ENCODE peak calls at places on chromosome 13, in four cellular contexts. One of them, this sample, is unnamed. For H3K27me3 and H3K4me1, the result is how much of the 10 kb centered on the place peaks cover.

GRCh38 chr13:102598061-102598460 is 1.3 kb downstream of the TPP2 start:
- DNase-seq in colonic mucosa: no peak
- DNase-seq in small intestine: peak
- DNase-seq in tibial nerve: no peak
- DNase-seq in this sample: no peak

GRCh38 chr13:42997381-42997780 is 5.3 kb upstream of the EPSTI1 start:
- DNase-seq in tibial nerve: no peak
- DNase-seq in colonic mucosa: no peak
- DNase-seq in small intestine: no peak
- DNase-seq in this sample: no peak

GRCh38 chr13:91618315-91618714 is 219.9 kb downstream of the GPC5 start:
- DNase-seq in small intestine: no peak
- DNase-seq in colonic mucosa: no peak
- DNase-seq in tibial nerve: no peak
- DNase-seq in this sample: no peak

GRCh38 chr13:109868583-109869311 is 82.4 kb upstream of the IRS2 start:
- DNase-seq in tibial nerve: no peak
- DNase-seq in small intestine: peak
- DNase-seq in colonic mucosa: no peak
- DNase-seq in this sample: no peak

GRCh38 chr13:39816936-39817335 is 161.5 kb downstream of the COG6 start:
- DNase-seq in tibial nerve: no peak
- DNase-seq in colonic mucosa: no peak
- DNase-seq in small intestine: no peak
- DNase-seq in this sample: no peak

GRCh38 chr13:78137404-78138142 is 218.9 kb upstream of the EDNRB start:
- DNase-seq in tibial nerve: peak
- DNase-seq in colonic mucosa: no peak
- DNase-seq in small intestine: peak
- DNase-seq in this sample: no peak

GRCh38 chr13:32031815-32032345 is 306 bp downstream of the FRY start:
- DNase-seq in tibial nerve: no peak
- DNase-seq in small intestine: no peak
- DNase-seq in colonic mucosa: no peak
- DNase-seq in this sample: no peak

GRCh38 chr13:29886446-29886845 is 36.0 kb upstream of the UBL3 start:
- DNase-seq in colonic mucosa: no peak
- DNase-seq in tibial nerve: no peak
- DNase-seq in small intestine: no peak
- DNase-seq in this sample: no peak

GRCh38 chr13:21395953-21396352 is 63.1 kb downstream of the ZDHHC20 start:
- DNase-seq in small intestine: no peak
- DNase-seq in colonic mucosa: no peak
- DNase-seq in tibial nerve: no peak
- DNase-seq in this sample: no peak

GRCh38 chr13:20451397-20451796 is 74.3 kb downstream of the CRYL1 start:
- DNase-seq in small intestine: no peak
- DNase-seq in colonic mucosa: no peak
- DNase-seq in tibial nerve: no peak
- DNase-seq in this sample: no peak

GRCh38 chr13:25905411-25906010 is 146.3 kb downstream of the SHISA2 start:
- DNase-seq in small intestine: no peak
- DNase-seq in colonic mucosa: peak
- DNase-seq in tibial nerve: no peak
- DNase-seq in this sample: no peak

GRCh38 chr13:34360702-34361101 is 542.8 kb downstream of the RFC3 start:
- DNase-seq in colonic mucosa: no peak
- DNase-seq in tibial nerve: no peak
- DNase-seq in small intestine: no peak
- DNase-seq in this sample: no peak

GRCh38 chr13:42769650-42770049 is 11.7 kb upstream of the FAM216B start:
- DNase-seq in colonic mucosa: no peak
- DNase-seq in small intestine: no peak
- DNase-seq in tibial nerve: no peak
- DNase-seq in this sample: no peak

GRCh38 chr13:49443327-49443688 is 556 bp downstream of the CAB39L start:
- DNase-seq in small intestine: no peak
- DNase-seq in colonic mucosa: no peak
- DNase-seq in tibial nerve: no peak
- DNase-seq in this sample: no peak

GRCh38 chr13:49044849-49045248 is 69.1 kb downstream of the FNDC3A start:
- DNase-seq in small intestine: no peak
- DNase-seq in tibial nerve: no peak
- DNase-seq in colonic mucosa: no peak
- DNase-seq in this sample: no peak

GRCh38 chr13:32581177-32581786 is 5.0 kb upstream of the PDS5B start:
- DNase-seq in colonic mucosa: no peak
- DNase-seq in small intestine: peak
- DNase-seq in tibial nerve: no peak
- DNase-seq in this sample: no peak

GRCh38 chr13:105048685-105049084 is 1486.8 kb downstream of the EFNB2 start:
- DNase-seq in colonic mucosa: no peak
- DNase-seq in tibial nerve: no peak
- DNase-seq in small intestine: no peak
- DNase-seq in this sample: no peak

GRCh38 chr13:55244991-55245644 is 1895.6 kb upstream of the PRR20A start:
- DNase-seq in tibial nerve: no peak
- DNase-seq in small intestine: no peak
- DNase-seq in colonic mucosa: no peak
- DNase-seq in this sample: no peak

GRCh38 chr13:45907501-45907900 is 55.9 kb upstream of the SIAH3 start:
- DNase-seq in tibial nerve: no peak
- DNase-seq in small intestine: no peak
- DNase-seq in colonic mucosa: no peak
- DNase-seq in this sample: no peak

GRCh38 chr13:57507752-57508463 is 123.6 kb upstream of the PCDH17 start:
- DNase-seq in small intestine: no peak
- DNase-seq in colonic mucosa: no peak
- DNase-seq in tibial nerve: no peak
- DNase-seq in this sample: no peak

GRCh38 chr13:94726425-94726824 is 14.1 kb upstream of the SOX21 start:
- DNase-seq in colonic mucosa: no peak
- DNase-seq in small intestine: no peak
- DNase-seq in tibial nerve: no peak
- DNase-seq in this sample: no peak

GRCh38 chr13:33078268-33078667 is 62.0 kb downstream of the KL start:
- DNase-seq in colonic mucosa: no peak
- DNase-seq in tibial nerve: no peak
- DNase-seq in small intestine: no peak
- DNase-seq in this sample: no peak

GRCh38 chr13:45356966-45357689 is 16.1 kb upstream of the TPT1 start:
- DNase-seq in colonic mucosa: no peak
- DNase-seq in tibial nerve: no peak
- DNase-seq in small intestine: no peak
- DNase-seq in this sample: no peak

GRCh38 chr13:79749985-79750551 is 269.1 kb downstream of the NDFIP2 start:
- DNase-seq in tibial nerve: peak
- DNase-seq in small intestine: peak
- DNase-seq in colonic mucosa: no peak
- DNase-seq in this sample: no peak

GRCh38 chr13:42307461-42307860 is 35.5 kb downstream of the AKAP11 start:
- DNase-seq in tibial nerve: no peak
- DNase-seq in colonic mucosa: no peak
- DNase-seq in small intestine: no peak
- DNase-seq in this sample: no peak

GRCh38 chr13:87535911-87536310 is 135.3 kb upstream of the SLITRK5 start:
- DNase-seq in colonic mucosa: no peak
- DNase-seq in tibial nerve: no peak
- DNase-seq in small intestine: no peak
- DNase-seq in this sample: no peak

GRCh38 chr13:106599875-106600797 is 32.2 kb upstream of the ARGLU1 start:
- DNase-seq in tibial nerve: peak
- DNase-seq in small intestine: no peak
- DNase-seq in colonic mucosa: peak
- DNase-seq in this sample: no peak

GRCh38 chr13:51525567-51526165 is 58.6 kb upstream of the WDFY2 start:
- DNase-seq in tibial nerve: no peak
- DNase-seq in colonic mucosa: no peak
- DNase-seq in small intestine: no peak
- DNase-seq in this sample: no peak

GRCh38 chr13:20197361-20197834 is 4.7 kb upstream of the GJB2 start:
- DNase-seq in colonic mucosa: no peak
- DNase-seq in small intestine: peak
- DNase-seq in tibial nerve: no peak
- DNase-seq in this sample: no peak

GRCh38 chr13:75393839-75394238 is 88.1 kb downstream of the TBC1D4 start:
- DNase-seq in tibial nerve: no peak
- DNase-seq in small intestine: no peak
- DNase-seq in colonic mucosa: no peak
- DNase-seq in this sample: no peak

GRCh38 chr13:51297556-51297955 is 41.9 kb upstream of the SERPINE3 start:
- DNase-seq in colonic mucosa: no peak
- DNase-seq in tibial nerve: no peak
- DNase-seq in small intestine: no peak
- DNase-seq in this sample: no peak

GRCh38 chr13:76965759-76966421 is 17.6 kb downstream of the ACOD1 start:
- DNase-seq in small intestine: no peak
- DNase-seq in colonic mucosa: peak
- DNase-seq in tibial nerve: peak
- DNase-seq in this sample: no peak

GRCh38 chr13:31314961-31315360 is 115.2 kb downstream of the B3GLCT start:
- DNase-seq in tibial nerve: no peak
- DNase-seq in small intestine: no peak
- DNase-seq in colonic mucosa: no peak
- DNase-seq in this sample: no peak

GRCh38 chr13:97658556-97658955 is 224.6 kb downstream of the RAP2A start:
- DNase-seq in small intestine: no peak
- DNase-seq in tibial nerve: no peak
- DNase-seq in colonic mucosa: no peak
- DNase-seq in this sample: no peak

GRCh38 chr13:27868639-27869435 is 51.0 kb upstream of the PDX1 start:
- DNase-seq in colonic mucosa: no peak
- DNase-seq in tibial nerve: no peak
- DNase-seq in small intestine: peak
- DNase-seq in this sample: no peak

GRCh38 chr13:112893570-112894422 is 75.2 kb upstream of the MCF2L start:
- DNase-seq in tibial nerve: no peak
- DNase-seq in colonic mucosa: peak
- DNase-seq in small intestine: peak
- DNase-seq in this sample: peak
- H3K27ac ChIP-seq in tibial nerve: no peak
- H3K27ac ChIP-seq in colonic mucosa: no peak
- H3K27ac ChIP-seq in small intestine: peak
- H3K27ac ChIP-seq in this sample: peak

DNA sequence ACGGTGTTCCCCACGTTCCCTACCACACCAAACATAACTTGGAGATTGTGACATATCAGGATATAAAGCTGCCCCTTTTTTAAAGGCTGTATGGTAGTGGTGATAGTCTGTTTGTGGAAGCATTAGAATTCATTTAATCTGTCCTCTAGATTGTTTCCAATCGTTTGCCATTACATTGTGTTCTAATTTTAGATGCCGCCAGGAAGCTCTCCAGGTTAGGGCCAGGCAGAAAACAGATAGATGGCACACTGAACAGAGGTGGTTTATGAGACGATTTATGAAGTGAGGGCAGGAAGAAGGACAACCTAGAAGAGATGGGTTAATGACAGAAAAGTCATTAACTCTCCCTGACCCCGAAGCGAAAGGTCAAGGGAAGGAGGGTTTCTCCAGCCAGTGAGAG is 30.0 kb downstream of the ARHGEF7 start:
- DNase-seq in colonic mucosa: no peak
- DNase-seq in tibial nerve: no peak
- DNase-seq in small intestine: no peak
- DNase-seq in this sample: no peak
- H3K27me3 ChIP-seq in colonic mucosa: under half
- H3K27me3 ChIP-seq in tibial nerve: under half
- H3K27me3 ChIP-seq in small intestine: under half
- H3K27me3 ChIP-seq in this sample: under half

GRCh38 chr13:66723606-66724005 is 506.5 kb downstream of the PCDH9 start:
- DNase-seq in small intestine: no peak
- DNase-seq in colonic mucosa: no peak
- DNase-seq in tibial nerve: no peak
- DNase-seq in this sample: no peak
- H3K4me1 ChIP-seq in small intestine: under half
- H3K4me1 ChIP-seq in colonic mucosa: under half
- H3K4me1 ChIP-seq in tibial nerve: under half
- H3K4me1 ChIP-seq in this sample: under half

DNA sequence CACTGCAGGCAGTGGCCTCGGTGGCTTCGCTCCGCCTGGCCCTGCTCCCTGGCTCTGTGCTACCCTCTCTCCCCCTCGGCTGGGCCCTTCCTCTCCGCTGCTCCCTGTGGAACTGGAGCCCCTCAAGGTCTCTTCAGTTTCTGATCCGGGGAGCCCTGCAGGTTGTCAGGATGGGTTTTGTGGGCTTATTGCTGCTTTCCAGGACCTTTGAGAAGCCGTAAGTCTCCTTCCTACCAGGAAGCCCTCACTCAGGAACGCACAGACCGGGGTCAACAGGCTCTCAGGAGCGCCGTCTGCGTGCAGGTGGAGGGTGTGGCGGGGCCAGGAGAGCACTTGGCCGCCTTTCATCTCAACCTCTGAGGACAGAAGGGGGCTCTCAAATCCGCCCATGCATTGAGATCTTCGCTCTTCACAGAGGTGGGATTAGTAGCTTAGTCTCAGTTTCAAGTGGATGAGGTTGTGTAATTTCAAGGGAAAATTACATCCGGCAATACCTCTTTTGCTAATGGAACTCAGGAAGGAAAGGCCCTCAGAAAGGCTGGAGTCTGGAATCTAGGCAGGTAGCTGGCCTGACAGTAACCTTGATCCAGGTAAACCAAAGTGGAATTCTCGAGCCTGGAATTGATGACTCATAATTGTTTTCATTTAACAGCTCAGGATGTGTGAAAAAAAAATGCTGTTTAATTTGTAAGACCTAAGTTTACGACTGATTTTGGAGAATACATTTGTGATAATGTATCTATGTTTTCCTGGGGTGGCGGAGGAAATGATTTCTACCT is 102.0 kb downstream of the ATP11A start:
- DNase-seq in small intestine: no peak
- DNase-seq in colonic mucosa: no peak
- DNase-seq in tibial nerve: no peak
- DNase-seq in this sample: no peak
- H3K27ac ChIP-seq in small intestine: no peak
- H3K27ac ChIP-seq in colonic mucosa: no peak
- H3K27ac ChIP-seq in tibial nerve: no peak
- H3K27ac ChIP-seq in this sample: peak

DNA sequence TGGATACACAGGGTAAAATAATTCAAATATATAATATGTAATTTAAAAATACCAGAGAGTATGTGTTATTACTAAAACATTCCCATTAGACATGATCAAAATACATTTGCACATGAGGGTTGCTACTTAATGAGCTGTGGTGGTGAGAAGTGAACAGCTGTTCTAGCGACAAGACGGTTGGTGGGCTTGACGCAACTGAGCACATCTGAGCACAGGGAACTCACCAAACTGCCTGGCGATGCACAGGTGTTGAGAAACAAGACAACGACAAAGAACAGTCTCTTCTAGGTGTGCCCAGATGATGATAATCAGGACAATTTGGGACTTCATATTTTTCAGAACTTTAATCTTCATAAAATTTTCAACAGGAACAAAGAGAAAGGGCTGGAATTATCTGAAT is 555.1 kb upstream of the SGCG start:
- DNase-seq in colonic mucosa: no peak
- DNase-seq in tibial nerve: no peak
- DNase-seq in small intestine: no peak
- DNase-seq in this sample: no peak
- H3K27me3 ChIP-seq in colonic mucosa: under half
- H3K27me3 ChIP-seq in tibial nerve: under half
- H3K27me3 ChIP-seq in small intestine: under half
- H3K27me3 ChIP-seq in this sample: under half

GRCh38 chr13:114124486-114124885 is 7.9 kb downstream of the RASA3 start:
- DNase-seq in small intestine: peak
- DNase-seq in tibial nerve: no peak
- DNase-seq in colonic mucosa: no peak
- DNase-seq in this sample: no peak
- H3K4me1 ChIP-seq in small intestine: under half
- H3K4me1 ChIP-seq in tibial nerve: under half
- H3K4me1 ChIP-seq in colonic mucosa: under half
- H3K4me1 ChIP-seq in this sample: under half

This sample was measured in pancreas.